ENCODE peak calls at places on chromosomes 6 and 20, in six cellular contexts. One of them, this sample, is unnamed.
A peak's percentile ranks its signal among the peaks of the same experiment; 100 is the strongest.

GRCh38 chr6:153538491-153538890 is 407.4 kb upstream of the RGS17 start:
- DNase-seq in brain microvascular endothelial cell: no peak
- DNase-seq in activated CD4-positive, CD25-positive, alpha-beta regulatory T cell: no peak
- DNase-seq in LoVo: no peak
- DNase-seq in CD4-positive, alpha-beta T cell: no peak
- DNase-seq in fibroblast of lung: no peak
- DNase-seq in this sample: no peak

GRCh38 chr6:4662886-4663285 is 113.3 kb upstream of the CDYL start:
- DNase-seq in activated CD4-positive, CD25-positive, alpha-beta regulatory T cell: no peak
- DNase-seq in brain microvascular endothelial cell: no peak
- DNase-seq in fibroblast of lung: no peak
- DNase-seq in LoVo: no peak
- DNase-seq in CD4-positive, alpha-beta T cell: no peak
- DNase-seq in this sample: no peak

GRCh38 chr6:79167931-79168694 is 66.4 kb downstream of the HMGN3 start:
- DNase-seq in activated CD4-positive, CD25-positive, alpha-beta regulatory T cell: no peak
- DNase-seq in fibroblast of lung: peak; percentile 64
- DNase-seq in brain microvascular endothelial cell: peak; percentile 20
- DNase-seq in CD4-positive, alpha-beta T cell: no peak
- DNase-seq in LoVo: no peak
- DNase-seq in this sample: no peak

GRCh38 chr6:14638932-14639875 is 521.6 kb downstream of the CD83 start:
- DNase-seq in brain microvascular endothelial cell: peak; percentile 22
- DNase-seq in LoVo: no peak
- DNase-seq in fibroblast of lung: peak; percentile 57
- DNase-seq in CD4-positive, alpha-beta T cell: no peak
- DNase-seq in activated CD4-positive, CD25-positive, alpha-beta regulatory T cell: no peak
- DNase-seq in this sample: peak; percentile 40

GRCh38 chr6:71977860-71978259 is 91.5 kb downstream of the RIMS1 start:
- DNase-seq in brain microvascular endothelial cell: no peak
- DNase-seq in LoVo: no peak
- DNase-seq in activated CD4-positive, CD25-positive, alpha-beta regulatory T cell: no peak
- DNase-seq in fibroblast of lung: no peak
- DNase-seq in CD4-positive, alpha-beta T cell: no peak
- DNase-seq in this sample: no peak

GRCh38 chr6:28727559-28728211 is 196.1 kb downstream of the TRIM27 start:
- DNase-seq in fibroblast of lung: no peak
- DNase-seq in CD4-positive, alpha-beta T cell: no peak
- DNase-seq in activated CD4-positive, CD25-positive, alpha-beta regulatory T cell: no peak
- DNase-seq in LoVo: no peak
- DNase-seq in brain microvascular endothelial cell: no peak
- DNase-seq in this sample: no peak

GRCh38 chr20:19540401-19540800 is 217.7 kb upstream of the RIN2 start:
- DNase-seq in CD4-positive, alpha-beta T cell: no peak
- DNase-seq in LoVo: no peak
- DNase-seq in brain microvascular endothelial cell: no peak
- DNase-seq in fibroblast of lung: no peak
- DNase-seq in activated CD4-positive, CD25-positive, alpha-beta regulatory T cell: no peak
- DNase-seq in this sample: no peak

GRCh38 chr6:167452338-167453081 is 127.6 kb downstream of the TTLL2 start:
- DNase-seq in LoVo: no peak
- DNase-seq in activated CD4-positive, CD25-positive, alpha-beta regulatory T cell: no peak
- DNase-seq in brain microvascular endothelial cell: no peak
- DNase-seq in CD4-positive, alpha-beta T cell: no peak
- DNase-seq in fibroblast of lung: no peak
- DNase-seq in this sample: no peak

GRCh38 chr6:55100729-55101128 is 73.6 kb upstream of the HCRTR2 start:
- DNase-seq in LoVo: no peak
- DNase-seq in activated CD4-positive, CD25-positive, alpha-beta regulatory T cell: no peak
- DNase-seq in fibroblast of lung: no peak
- DNase-seq in brain microvascular endothelial cell: no peak
- DNase-seq in CD4-positive, alpha-beta T cell: no peak
- DNase-seq in this sample: no peak

GRCh38 chr6:100363651-100364050 is 101.1 kb downstream of the SIM1 start:
- DNase-seq in LoVo: no peak
- DNase-seq in fibroblast of lung: no peak
- DNase-seq in activated CD4-positive, CD25-positive, alpha-beta regulatory T cell: no peak
- DNase-seq in brain microvascular endothelial cell: no peak
- DNase-seq in CD4-positive, alpha-beta T cell: no peak
- DNase-seq in this sample: no peak

This sample was measured in hepatic stellate cell.